ENCODE peak calls at places on chromosomes 4 and X, in four cellular contexts. One of them, this sample, is unnamed.

GRCh38 chr4:82431026-82431745 is 796 bp downstream of the ENOPH1 start:
- DNase-seq in H1: no peak
- DNase-seq in HepG2: no peak
- DNase-seq in K562: peak; percentile 23
- DNase-seq in this sample: no peak

GRCh38 chr4:88645994-88646393 is 51.6 kb downstream of the NAP1L5 start:
- DNase-seq in H1: no peak
- DNase-seq in K562: no peak
- DNase-seq in HepG2: no peak
- DNase-seq in this sample: no peak

GRCh38 chrX:132775230-132775823 is 183.1 kb downstream of the HS6ST2 start:
- DNase-seq in HepG2: no peak
- DNase-seq in K562: no peak
- DNase-seq in H1: no peak
- DNase-seq in this sample: no peak

GRCh38 chr4:154928640-154929257 is 147.7 kb downstream of the RBM46 start:
- DNase-seq in K562: no peak
- DNase-seq in HepG2: peak; percentile 32
- DNase-seq in H1: peak; percentile 17
- DNase-seq in this sample: peak; percentile 45

GRCh38 chr4:110211007-110211769 is 12.8 kb upstream of the ELOVL6 start:
- DNase-seq in K562: peak; percentile 27
- DNase-seq in HepG2: peak; percentile 53
- DNase-seq in H1: no peak
- DNase-seq in this sample: peak; percentile 28

GRCh38 chrX:112766774-112767173 is 73.9 kb downstream of the AMOT start:
- DNase-seq in HepG2: no peak
- DNase-seq in K562: no peak
- DNase-seq in H1: no peak
- DNase-seq in this sample: no peak

GRCh38 chr4:137819964-137820383 is 287.7 kb upstream of the PCDH18 start:
- DNase-seq in H1: peak; percentile 43
- DNase-seq in K562: no peak
- DNase-seq in HepG2: peak; percentile 45
- DNase-seq in this sample: peak; percentile 53

GRCh38 chr4:78922207-78922606 is 17.0 kb downstream of the PAQR3 start:
- DNase-seq in H1: no peak
- DNase-seq in HepG2: no peak
- DNase-seq in K562: no peak
- DNase-seq in this sample: no peak

GRCh38 chr4:24912252-24913098 is at the start of gene CCDC149:
- DNase-seq in K562: peak; percentile 29
- DNase-seq in HepG2: peak; percentile 13
- DNase-seq in H1: peak; percentile 53
- DNase-seq in this sample: peak; percentile 64

GRCh38 chrX:50081282-50081955 is 119.4 kb downstream of the AKAP4 start:
- DNase-seq in K562: no peak
- DNase-seq in H1: no peak
- DNase-seq in HepG2: peak; percentile 10
- DNase-seq in this sample: peak; percentile 37

GRCh38 chr4:138816883-138817282 is 198.7 kb upstream of the NOCT start:
- DNase-seq in H1: no peak
- DNase-seq in HepG2: no peak
- DNase-seq in K562: no peak
- DNase-seq in this sample: no peak

GRCh38 chrX:127908369-127908768 is 143.8 kb downstream of the ACTRT1 start:
- DNase-seq in H1: no peak
- DNase-seq in K562: no peak
- DNase-seq in HepG2: no peak
- DNase-seq in this sample: no peak

GRCh38 chr4:108861339-108861738 is 98.5 kb upstream of the ETNPPL start:
- DNase-seq in K562: no peak
- DNase-seq in H1: no peak
- DNase-seq in HepG2: no peak
- DNase-seq in this sample: no peak

GRCh38 chr4:2261110-2261852 is 628 bp downstream of the MXD4 start:
- DNase-seq in H1: no peak
- DNase-seq in HepG2: no peak
- DNase-seq in K562: peak; percentile 69
- DNase-seq in this sample: peak; percentile 7

GRCh38 chr4:20754091-20754490 is 53.8 kb downstream of the PACRGL start:
- DNase-seq in K562: no peak
- DNase-seq in H1: no peak
- DNase-seq in HepG2: no peak
- DNase-seq in this sample: no peak

GRCh38 chrX:150693782-150694574 is 782 bp downstream of the MTMR1 start:
- DNase-seq in H1: peak; percentile 17
- DNase-seq in K562: peak; percentile 87
- DNase-seq in HepG2: peak; percentile 30
- DNase-seq in this sample: peak; percentile 52

GRCh38 chr4:39407584-39407885 is 805 bp downstream of the KLB start:
- DNase-seq in HepG2: no peak
- DNase-seq in K562: no peak
- DNase-seq in H1: no peak
- DNase-seq in this sample: no peak

GRCh38 chr4:33357121-33357520 is 2637.0 kb downstream of the PCDH7 start:
- DNase-seq in H1: no peak
- DNase-seq in HepG2: no peak
- DNase-seq in K562: no peak
- DNase-seq in this sample: no peak
- TF ChIP-seq PHF8 in H1: no peak
- TF ChIP-seq PHF8 in HepG2: no peak
- TF ChIP-seq PHF8 in K562: no peak
- TF ChIP-seq PHF8 in this sample: no peak

GRCh38 chrX:2434270-2434669 is 66.5 kb downstream of the DHRSX start:
- DNase-seq in H1: no peak
- DNase-seq in HepG2: no peak
- DNase-seq in K562: no peak
- DNase-seq in this sample: no peak
- TF ChIP-seq PHF8 in H1: no peak
- TF ChIP-seq PHF8 in HepG2: no peak
- TF ChIP-seq PHF8 in K562: no peak
- TF ChIP-seq PHF8 in this sample: no peak

GRCh38 chrX:105375816-105376215 is 155.3 kb upstream of the TEX13A start:
- DNase-seq in H1: no peak
- DNase-seq in HepG2: no peak
- DNase-seq in K562: no peak
- DNase-seq in this sample: no peak
- TF ChIP-seq PHF8 in H1: no peak
- TF ChIP-seq PHF8 in HepG2: no peak
- TF ChIP-seq PHF8 in K562: no peak
- TF ChIP-seq PHF8 in this sample: no peak

DNA sequence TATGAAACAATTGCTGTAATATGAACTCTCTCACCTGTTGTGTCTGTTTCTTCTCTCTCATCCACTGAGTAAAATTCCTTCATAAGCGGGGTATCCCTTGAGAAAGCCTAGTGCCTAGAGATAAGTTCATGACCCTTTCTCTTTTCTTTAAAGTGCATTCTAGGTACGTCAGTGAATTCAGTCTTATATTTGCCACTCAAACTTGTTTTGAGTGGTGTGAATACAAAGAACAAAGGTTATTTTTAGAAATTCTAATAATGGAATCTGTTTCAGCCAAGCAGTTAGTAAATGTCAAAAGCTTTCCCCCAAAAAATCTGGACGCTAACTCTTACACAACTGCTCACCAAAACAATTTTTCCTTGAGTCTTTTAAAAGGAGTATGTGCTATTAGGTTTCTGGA is 112.1 kb downstream of the VEGFC start:
- DNase-seq in HepG2: no peak
- DNase-seq in K562: no peak
- DNase-seq in H1: no peak
- DNase-seq in this sample: no peak
- TF ChIP-seq PHF8 in HepG2: no peak
- TF ChIP-seq PHF8 in K562: no peak
- TF ChIP-seq PHF8 in H1: no peak
- TF ChIP-seq PHF8 in this sample: no peak

GRCh38 chr4:87499415-87500106 is 29.6 kb downstream of the SPARCL1 start:
- DNase-seq in HepG2: no peak
- DNase-seq in H1: no peak
- DNase-seq in K562: no peak
- DNase-seq in this sample: no peak
- TF ChIP-seq PHF8 in HepG2: no peak
- TF ChIP-seq PHF8 in H1: no peak
- TF ChIP-seq PHF8 in K562: no peak
- TF ChIP-seq PHF8 in this sample: no peak

GRCh38 chrX:136204571-136204970 is 46.6 kb downstream of the MAP7D3 start:
- DNase-seq in HepG2: no peak
- DNase-seq in H1: no peak
- DNase-seq in K562: no peak
- DNase-seq in this sample: peak; percentile 15
- TF ChIP-seq PHF8 in HepG2: no peak
- TF ChIP-seq PHF8 in H1: no peak
- TF ChIP-seq PHF8 in K562: no peak
- TF ChIP-seq PHF8 in this sample: no peak

GRCh38 chr4:113845138-113845537 is 83.6 kb upstream of the CAMK2D start:
- DNase-seq in HepG2: no peak
- DNase-seq in H1: no peak
- DNase-seq in K562: no peak
- DNase-seq in this sample: no peak
- TF ChIP-seq PHF8 in HepG2: no peak
- TF ChIP-seq PHF8 in H1: no peak
- TF ChIP-seq PHF8 in K562: no peak
- TF ChIP-seq PHF8 in this sample: no peak

GRCh38 chrX:143634373-143634685 is 1.6 kb downstream of the SLITRK4 start:
- DNase-seq in HepG2: no peak
- DNase-seq in K562: no peak
- DNase-seq in H1: no peak
- DNase-seq in this sample: no peak

GRCh38 chrX:143632625-143633387 is 3.1 kb downstream of the SLITRK4 start:
- DNase-seq in HepG2: no peak
- DNase-seq in K562: no peak
- DNase-seq in H1: no peak
- DNase-seq in this sample: no peak

GRCh38 chrX:143634701-143635442 is 1.0 kb downstream of the SLITRK4 start:
- DNase-seq in HepG2: no peak
- DNase-seq in K562: no peak
- DNase-seq in H1: no peak
- DNase-seq in this sample: no peak

GRCh38 chrX:143635915-143636314 is at the start of gene SLITRK4:
- DNase-seq in HepG2: no peak
- DNase-seq in H1: peak; percentile 49
- DNase-seq in K562: no peak
- DNase-seq in this sample: no peak

GRCh38 chrX:143633530-143634372 is 2.1 kb downstream of the SLITRK4 start:
- DNase-seq in H1: no peak
- DNase-seq in HepG2: no peak
- DNase-seq in K562: no peak
- DNase-seq in this sample: no peak
- TF ChIP-seq PHF8 in H1: no peak
- TF ChIP-seq PHF8 in HepG2: no peak
- TF ChIP-seq PHF8 in K562: no peak
- TF ChIP-seq PHF8 in this sample: no peak

DNA sequence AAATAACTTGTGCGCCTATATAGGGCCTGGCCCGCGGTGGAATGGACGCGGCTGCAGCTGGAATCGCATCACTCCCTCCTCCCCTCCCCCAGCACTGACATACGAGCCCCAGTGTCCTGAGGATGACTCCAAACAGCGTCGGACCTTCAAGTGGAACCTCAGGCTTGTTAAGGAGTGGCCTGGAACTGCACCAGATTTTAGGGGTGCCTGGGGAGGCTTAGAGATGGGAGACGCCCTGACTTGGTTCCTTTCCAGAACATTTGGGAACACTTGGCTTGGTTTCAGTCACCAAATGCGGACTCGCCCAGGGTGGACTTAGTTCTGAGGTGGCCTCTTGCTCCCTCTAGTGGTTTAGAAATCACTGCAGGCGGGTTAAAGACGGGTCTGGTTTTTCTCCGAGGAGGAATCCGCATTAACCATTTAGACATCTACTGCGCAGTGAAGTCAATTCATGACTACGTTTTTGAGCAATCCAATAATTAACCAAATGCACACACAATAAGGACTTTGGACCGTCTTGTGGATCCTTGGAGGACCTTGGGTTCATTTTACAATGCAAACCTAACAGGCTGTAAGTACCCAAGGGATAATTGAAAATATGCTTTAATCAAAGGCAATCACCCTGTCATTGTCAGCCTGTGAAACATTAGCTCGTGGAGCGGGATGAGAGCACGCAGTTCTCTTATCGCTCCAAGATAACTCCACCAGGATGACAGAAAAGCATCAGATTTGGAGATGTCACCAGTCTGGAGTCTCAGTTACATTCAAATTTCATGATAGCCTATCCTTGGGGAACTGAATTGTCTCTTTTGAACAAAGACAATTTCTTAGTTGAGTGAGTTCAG is 11.2 kb upstream of the PDGFRA start:
- DNase-seq in K562: peak; percentile 76
- DNase-seq in HepG2: peak; percentile 52
- DNase-seq in H1: no peak
- DNase-seq in this sample: peak; percentile 61
- TF ChIP-seq PHF8 in K562: no peak
- TF ChIP-seq PHF8 in HepG2: no peak
- TF ChIP-seq PHF8 in H1: no peak
- TF ChIP-seq PHF8 in this sample: no peak

This sample was measured in A549.